ENCODE peak calls at places on chromosome 7, in seven cellular contexts. W is NCI-H1105 treated with DMSO at 0.1 percent for 48 hours, Q is NCI-H1092, R is COLO829, T is Calu3, B is Peyer's patch, E is renal cortical epithelial cell. A is an unnamed sample.

GRCh38 chr7:73718905-73719805 is at the start of gene STX1A:
- DNase-seq in R (peak; percentile 85), B (peak; percentile 56), W (peak; percentile 54), T (peak; percentile 70), Q (peak; percentile 66), E (no peak), A (peak; percentile 71)

GRCh38 chr7:22980422-22980821 is 33.5 kb downstream of the HYCC1 start:
- DNase-seq in B (no peak), W (no peak), R (peak; percentile 48), E (peak; percentile 73), Q (no peak), T (no peak), A (no peak)

GRCh38 chr7:94647295-94647694 is 8.6 kb downstream of the SGCE start:
- DNase-seq in E (no peak), T (no peak), B (no peak), W (no peak), Q (no peak), R (no peak), A (no peak)

GRCh38 chr7:80823066-80823465 is 95.8 kb downstream of the SEMA3C start:
- DNase-seq in B (no peak), E (no peak), W (no peak), T (no peak), R (no peak), Q (no peak), A (no peak)

GRCh38 chr7:81447351-81447952 is 322.4 kb downstream of the HGF start:
- DNase-seq in E (peak; percentile 73), B (no peak), Q (peak; percentile 22), W (peak; percentile 57), T (peak; percentile 21), R (peak; percentile 48), A (peak; percentile 67)

GRCh38 chr7:122301858-122302745 is 2.4 kb downstream of the FEZF1 start:
- DNase-seq in W (no peak), Q (no peak), B (no peak), R (no peak), E (no peak), T (no peak), A (peak; percentile 40)

GRCh38 chr7:69738396-69738889 is 140.2 kb downstream of the AUTS2 start:
- DNase-seq in W (no peak), T (no peak), Q (no peak), E (peak; percentile 55), B (no peak), R (no peak), A (no peak)

GRCh38 chr7:134768243-134768642 is 11.2 kb upstream of the CALD1 start:
- DNase-seq in E (no peak), W (no peak), B (no peak), T (no peak), R (no peak), Q (no peak), A (no peak)

GRCh38 chr7:29193316-29194205 is 1.0 kb upstream of the CHN2 start:
- DNase-seq in E (no peak), Q (peak; percentile 64), W (no peak), T (no peak), R (no peak), B (no peak), A (peak; percentile 20)

GRCh38 chr7:139358541-139359365 is 941 bp upstream of the LUC7L2 start:
- DNase-seq in W (peak; percentile 19), T (peak; percentile 32), E (peak; percentile 59), B (no peak), R (no peak), Q (no peak), A (peak; percentile 58)

GRCh38 chr7:36440880-36441279 is 51.2 kb downstream of the ANLN start:
- DNase-seq in Q (no peak), W (peak; percentile 24), R (peak; percentile 76), B (no peak), E (peak; percentile 74), T (no peak), A (no peak)

GRCh38 chr7:73977626-73978618 is 50.1 kb upstream of the ELN start:
- DNase-seq in W (no peak), E (peak; percentile 14), Q (no peak), R (no peak), T (no peak), B (no peak), A (peak; percentile 70)

GRCh38 chr7:80895056-80895455 is 23.8 kb downstream of the SEMA3C start:
- DNase-seq in R (no peak), E (no peak), T (no peak), W (no peak), B (no peak), Q (no peak), A (no peak)

GRCh38 chr7:129698516-129699418 is 87.2 kb downstream of the NRF1 start:
- DNase-seq in T (no peak), B (no peak), E (peak; percentile 14), W (no peak), R (no peak), Q (no peak), A (no peak)

GRCh38 chr7:36175872-36176271 is 22.8 kb downstream of the EEPD1 start:
- DNase-seq in E (no peak), Q (no peak), B (no peak), T (no peak), W (no peak), R (no peak), A (peak; percentile 34)

GRCh38 chr7:122790558-122790957 is 87.8 kb upstream of the RNF148 start:
- DNase-seq in R (no peak), Q (peak; percentile 82), W (peak; percentile 97), T (no peak), B (no peak), E (no peak), A (no peak)

GRCh38 chr7:80324032-80324431 is 187.8 kb downstream of the GNAT3 start:
- DNase-seq in E (peak; percentile 81), B (no peak), Q (no peak), T (peak; percentile 46), W (peak; percentile 6), R (peak; percentile 10), A (no peak)

GRCh38 chr7:156021476-156021875 is 209.2 kb upstream of the SHH start:
- DNase-seq in B (no peak), E (peak; percentile 63), Q (no peak), W (no peak), R (no peak), T (no peak), A (no peak)

GRCh38 chr7:96823274-96823673 is 113.6 kb upstream of the SEM1 start:
- DNase-seq in R (peak; percentile 70), Q (no peak), E (peak; percentile 28), T (no peak), B (no peak), W (no peak), A (no peak)

GRCh38 chr7:26667514-26668133 is 196.8 kb downstream of the SKAP2 start:
- DNase-seq in Q (peak; percentile 98), E (peak; percentile 96), T (peak; percentile 92), W (peak; percentile 99), R (peak; percentile 82), B (no peak), A (peak; percentile 76)

GRCh38 chr7:44050121-44050914 is 5.8 kb downstream of the DBNL start:
- DNase-seq in B (no peak), R (no peak), E (no peak), T (no peak), W (no peak), Q (no peak), A (no peak)

GRCh38 chr7:72466797-72467196 is 54.7 kb upstream of the CALN1 start:
- DNase-seq in Q (no peak), B (no peak), E (no peak), T (no peak), R (no peak), W (no peak), A (no peak)

GRCh38 chr7:41732279-41733062 is 29.6 kb upstream of the INHBA start:
- DNase-seq in R (no peak), Q (no peak), W (peak; percentile 16), E (peak; percentile 13), T (no peak), B (no peak), A (no peak)

GRCh38 chr7:128090492-128090891 is 59.3 kb upstream of the LRRC4 start:
- DNase-seq in B (no peak), E (no peak), T (no peak), W (no peak), Q (no peak), R (no peak), A (no peak)

GRCh38 chr7:148356303-148356702 is 234.3 kb upstream of the C7orf33 start:
- DNase-seq in Q (no peak), E (no peak), W (no peak), R (no peak), T (no peak), B (no peak), A (no peak)

GRCh38 chr7:143385891-143386781 is 5.0 kb downstream of the ZYX start:
- DNase-seq in T (no peak), Q (no peak), B (peak; percentile 65), R (no peak), E (no peak), W (no peak), A (peak; percentile 43)

GRCh38 chr7:2142386-2142785 is 90.4 kb downstream of the MAD1L1 start:
- DNase-seq in W (no peak), B (no peak), Q (no peak), E (no peak), T (no peak), R (no peak), A (no peak)

GRCh38 chr7:149865437-149865836 is 8.3 kb upstream of the ATP6V0E2 start:
- DNase-seq in B (peak; percentile 68), T (no peak), W (no peak), R (no peak), Q (no peak), E (no peak), A (peak; percentile 42)

GRCh38 chr7:133344275-133344674 is 91.4 kb downstream of the EXOC4 start:
- DNase-seq in B (no peak), T (no peak), R (peak; percentile 40), E (no peak), Q (no peak), W (peak; percentile 12), A (no peak)

GRCh38 chr7:145845345-145845744 is 271.3 kb upstream of the CNTNAP2 start:
- DNase-seq in E (no peak), W (no peak), T (no peak), B (no peak), Q (no peak), R (no peak), A (no peak)

GRCh38 chr7:75795831-75796285 is 17.7 kb downstream of the CCL24 start:
- DNase-seq in R (no peak), W (no peak), E (no peak), B (no peak), T (no peak), Q (no peak), A (no peak)

GRCh38 chr7:75621124-75621523 is 117.6 kb downstream of the HIP1 start:
- DNase-seq in Q (no peak), W (no peak), T (no peak), R (no peak), E (no peak), B (peak; percentile 17), A (no peak)

GRCh38 chr7:71735961-71736556 is 604.1 kb downstream of the GALNT17 start:
- DNase-seq in E (peak; percentile 21), Q (peak; percentile 22), R (peak; percentile 62), T (peak; percentile 44), B (peak; percentile 20), W (peak; percentile 37), A (peak; percentile 77)

GRCh38 chr7:149772821-149773425 is 465 bp downstream of the ZNF467 start:
- DNase-seq in W (peak; percentile 26), R (no peak), T (no peak), Q (no peak), E (no peak), B (peak; percentile 24), A (peak; percentile 32)

GRCh38 chr7:50724526-50725520 is 57.9 kb downstream of the GRB10 start:
- DNase-seq in Q (no peak), B (no peak), T (no peak), R (no peak), W (no peak), E (no peak), A (no peak)

A was measured in mucosa of descending colon.